ENCODE peak calls at places on chromosome 20, in four cellular contexts. X, T, J and B are unnamed samples.

GRCh38 chr20:40960521-40960956 is 68.1 kb upstream of the TOP1 start:
- DNase-seq in X (no peak), T (no peak), J (no peak), B (no peak)

GRCh38 chr20:60030471-60030870 is 72.2 kb downstream of the CDH26 start:
- DNase-seq in X (no peak), T (no peak), J (no peak), B (no peak)

GRCh38 chr20:63102720-63103375 is 96.1 kb upstream of the BHLHE23 start:
- DNase-seq in X (no peak), T (no peak), J (no peak), B (peak)

GRCh38 chr20:1388253-1388652 is 4.6 kb downstream of the FKBP1A start:
- DNase-seq in X (no peak), T (no peak), J (no peak), B (no peak)

GRCh38 chr20:4512891-4513550 is 208.7 kb upstream of the PRND start:
- DNase-seq in X (no peak), T (no peak), J (peak), B (peak)

GRCh38 chr20:17684077-17684888 is 2.2 kb upstream of the RRBP1 start:
- DNase-seq in X (no peak), T (no peak), J (no peak), B (no peak)

GRCh38 chr20:36768768-36769430 is 4.7 kb downstream of the DSN1 start:
- DNase-seq in X (no peak), T (no peak), J (no peak), B (no peak)

GRCh38 chr20:52794853-52795252 is 177.3 kb upstream of the TSHZ2 start:
- DNase-seq in X (no peak), T (no peak), J (no peak), B (no peak)

GRCh38 chr20:49853640-49854039 is 41.0 kb downstream of the SLC9A8 start:
- DNase-seq in X (no peak), T (peak), J (peak), B (peak)

GRCh38 chr20:59010995-59011873 is 4.2 kb upstream of the CTSZ start:
- DNase-seq in X (no peak), T (no peak), J (peak), B (peak)

GRCh38 chr20:50259705-50260479 is 69.3 kb downstream of the CEBPB start:
- DNase-seq in X (no peak), T (no peak), J (no peak), B (no peak)

GRCh38 chr20:36173451-36173933 is 19.0 kb downstream of the EPB41L1 start:
- DNase-seq in X (peak), T (no peak), J (no peak), B (no peak)

GRCh38 chr20:62276448-62276847 is 26.3 kb upstream of the ADRM1 start:
- DNase-seq in X (no peak), T (no peak), J (no peak), B (no peak)

GRCh38 chr20:50561379-50562078 is 51.3 kb downstream of the PTPN1 start:
- DNase-seq in X (no peak), T (peak), J (peak), B (peak)

GRCh38 chr20:8079976-8080375 is 52.1 kb upstream of the PLCB1 start:
- DNase-seq in X (no peak), T (no peak), J (no peak), B (no peak)

GRCh38 chr20:2544211-2544610 is 7.8 kb downstream of the TMC2 start:
- DNase-seq in X (no peak), T (no peak), J (no peak), B (no peak)

GRCh38 chr20:47216819-47217410 is 139.6 kb downstream of the ZMYND8 start:
- DNase-seq in X (no peak), T (no peak), J (no peak), B (no peak)

GRCh38 chr20:2780948-2781347 is 19.5 kb downstream of the CPXM1 start:
- DNase-seq in X (no peak), T (no peak), J (no peak), B (no peak)

GRCh38 chr20:7627734-7628663 is 312.3 kb downstream of the HAO1 start:
- DNase-seq in X (no peak), T (no peak), J (no peak), B (no peak)

GRCh38 chr20:57323034-57323433 is 6.6 kb upstream of the SPO11 start:
- DNase-seq in X (no peak), T (no peak), J (peak), B (no peak)

GRCh38 chr20:48875233-48875913 is 46.1 kb upstream of the ARFGEF2 start:
- DNase-seq in X (no peak), T (no peak), J (no peak), B (no peak)

GRCh38 chr20:18288748-18289705 is 700 bp downstream of the ZNF133 start:
- DNase-seq in X (no peak), T (no peak), J (no peak), B (no peak)

GRCh38 chr20:51801220-51801991 is 915 bp downstream of the SALL4 start:
- DNase-seq in X (no peak), T (no peak), J (no peak), B (no peak)